ENCODE peak calls at places on chromosomes 12 and 14, in four cellular contexts. O is K562, T is lower leg skin, N is GM12891. S is an unnamed sample.

GRCh38 chr14:93765032-93765626 is 23.2 kb downstream of the PRIMA1 start:
- DNase-seq in O (no peak), T (no peak), N (no peak), S (no peak)

GRCh38 chr12:108019862-108020261 is 109.2 kb upstream of the WSCD2 start:
- DNase-seq in O (no peak), T (no peak), N (no peak), S (no peak)

GRCh38 chr14:59161571-59162175 is 26.8 kb upstream of the DAAM1 start:
- DNase-seq in O (peak; percentile 7), T (no peak), N (no peak), S (no peak)

GRCh38 chr12:111245701-111246476 is 123.0 kb downstream of the PHETA1 start:
- DNase-seq in O (no peak), T (no peak), N (no peak), S (no peak)

GRCh38 chr12:101414533-101415119 is 7.1 kb upstream of the ARL1 start:
- DNase-seq in O (peak; percentile 31), T (no peak), N (no peak), S (peak; percentile 68)

GRCh38 chr14:88550078-88550477 is 4.7 kb downstream of the PTPN21 start:
- DNase-seq in O (no peak), T (no peak), N (no peak), S (no peak)

GRCh38 chr12:116592116-116592637 is 33.0 kb downstream of the MAP1LC3B2 start:
- DNase-seq in O (no peak), T (peak; percentile 87), N (no peak), S (no peak)

GRCh38 chr12:51976376-51977160 is 25.1 kb downstream of the ACVR1B start:
- DNase-seq in O (no peak), T (no peak), N (no peak), S (no peak)

DNA sequence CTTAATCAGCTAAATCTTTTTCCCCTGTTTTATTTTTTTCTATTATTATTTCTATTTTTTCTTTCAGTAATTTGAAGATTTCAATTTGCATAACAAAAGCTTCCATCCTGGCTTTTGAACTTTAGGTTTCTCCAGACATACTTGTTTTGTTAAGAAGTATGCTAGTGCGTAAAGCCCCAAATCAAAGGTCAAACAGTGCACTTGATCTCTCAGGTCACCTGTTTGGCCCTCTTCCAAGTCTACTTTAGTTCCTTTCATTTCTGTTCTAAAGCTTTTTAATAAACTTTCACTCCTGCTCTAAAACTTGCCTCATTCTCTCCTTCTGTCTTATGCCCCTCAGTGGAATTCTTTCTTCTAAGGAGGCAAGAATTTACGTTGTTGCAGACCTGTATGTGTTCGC is 54.6 kb upstream of the ATXN7L3B start:
- DNase-seq in O (no peak), T (no peak), N (no peak), S (no peak)
- TF ChIP-seq POLR2A in O (no peak), T (no peak), N (no peak), S (no peak)

GRCh38 chr12:53046655-53047220 is 3.1 kb upstream of the TNS2 start:
- DNase-seq in O (no peak), T (peak; percentile 98), N (no peak), S (peak; percentile 59)

GRCh38 chr12:53049582-53050318 is at the start of gene TNS2:
- DNase-seq in O (peak; percentile 55), T (peak; percentile 97), N (peak; percentile 6), S (no peak)

GRCh38 chr12:53048780-53049401 is 974 bp upstream of the TNS2 start:
- DNase-seq in O (peak; percentile 38), T (peak; percentile 94), N (no peak), S (no peak)

GRCh38 chr12:53047221-53048032 is 2.4 kb upstream of the TNS2 start:
- DNase-seq in O (peak; percentile 94), T (peak; percentile 96), N (peak; percentile 81), S (peak; percentile 62)

GRCh38 chr12:53048033-53048779 is 1.7 kb upstream of the TNS2 start:
- DNase-seq in O (no peak), T (peak; percentile 92), N (no peak), S (no peak)
- TF ChIP-seq POLR2A in O (no peak), T (no peak), N (no peak), S (no peak)

GRCh38 chr14:105888151-105888550 is 361.8 kb downstream of the TMEM121 start:
- DNase-seq in O (no peak), T (peak; percentile 13), N (no peak), S (no peak)

GRCh38 chr14:105891221-105891602 is 364.8 kb downstream of the TMEM121 start:
- DNase-seq in O (peak; percentile 0), T (no peak), N (no peak), S (no peak)

GRCh38 chr14:105888784-105889665 is 362.6 kb downstream of the TMEM121 start:
- DNase-seq in O (no peak), T (peak; percentile 56), N (no peak), S (no peak)

GRCh38 chr14:105890474-105891220 is 364.3 kb downstream of the TMEM121 start:
- DNase-seq in O (peak; percentile 1), T (peak; percentile 68), N (no peak), S (no peak)

GRCh38 chr14:105889666-105890473 is 363.5 kb downstream of the TMEM121 start:
- DNase-seq in O (peak; percentile 2), T (peak; percentile 82), N (no peak), S (no peak)
- TF ChIP-seq POLR2A in O (no peak), T (no peak), N (no peak), S (peak; percentile 74)

DNA sequence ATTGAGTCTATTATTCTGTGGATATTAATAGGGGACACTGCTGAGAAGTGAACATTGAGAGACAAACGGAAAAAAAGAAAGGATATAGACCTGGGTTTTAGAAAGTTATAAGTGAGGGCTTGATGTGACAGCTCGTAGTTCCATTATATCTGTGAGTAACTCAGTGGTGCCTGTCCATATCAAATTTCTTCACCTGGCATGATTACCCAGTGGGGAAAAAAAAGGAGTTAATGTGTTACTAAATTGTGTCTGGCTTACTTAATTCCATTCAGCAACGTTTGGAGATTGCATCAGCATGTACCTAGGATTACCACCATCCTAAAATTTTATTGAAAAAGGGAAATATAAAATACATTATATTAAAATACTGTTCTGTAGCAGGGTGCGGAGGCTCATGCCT is 1249.9 kb downstream of the SLC16A7 start:
- DNase-seq in O (no peak), T (no peak), N (no peak), S (no peak)
- TF ChIP-seq POLR2A in O (no peak), T (no peak), N (no peak), S (no peak)

GRCh38 chr12:74185360-74185759 is 352.3 kb upstream of the ATXN7L3B start:
- DNase-seq in O (no peak), T (no peak), N (no peak), S (no peak)
- TF ChIP-seq POLR2A in O (no peak), T (no peak), N (no peak), S (no peak)

GRCh38 chr12:109463776-109464175 is 13.3 kb downstream of the KCTD10 start:
- DNase-seq in O (no peak), T (no peak), N (no peak), S (no peak)

GRCh38 chr12:109461049-109461845 is 15.9 kb downstream of the KCTD10 start:
- DNase-seq in O (peak; percentile 52), T (no peak), N (no peak), S (no peak)

GRCh38 chr12:109464642-109465351 is 12.3 kb downstream of the KCTD10 start:
- DNase-seq in O (no peak), T (no peak), N (no peak), S (no peak)

GRCh38 chr12:109461846-109462766 is 15.0 kb downstream of the KCTD10 start:
- DNase-seq in O (peak; percentile 34), T (peak; percentile 97), N (no peak), S (no peak)

DNA sequence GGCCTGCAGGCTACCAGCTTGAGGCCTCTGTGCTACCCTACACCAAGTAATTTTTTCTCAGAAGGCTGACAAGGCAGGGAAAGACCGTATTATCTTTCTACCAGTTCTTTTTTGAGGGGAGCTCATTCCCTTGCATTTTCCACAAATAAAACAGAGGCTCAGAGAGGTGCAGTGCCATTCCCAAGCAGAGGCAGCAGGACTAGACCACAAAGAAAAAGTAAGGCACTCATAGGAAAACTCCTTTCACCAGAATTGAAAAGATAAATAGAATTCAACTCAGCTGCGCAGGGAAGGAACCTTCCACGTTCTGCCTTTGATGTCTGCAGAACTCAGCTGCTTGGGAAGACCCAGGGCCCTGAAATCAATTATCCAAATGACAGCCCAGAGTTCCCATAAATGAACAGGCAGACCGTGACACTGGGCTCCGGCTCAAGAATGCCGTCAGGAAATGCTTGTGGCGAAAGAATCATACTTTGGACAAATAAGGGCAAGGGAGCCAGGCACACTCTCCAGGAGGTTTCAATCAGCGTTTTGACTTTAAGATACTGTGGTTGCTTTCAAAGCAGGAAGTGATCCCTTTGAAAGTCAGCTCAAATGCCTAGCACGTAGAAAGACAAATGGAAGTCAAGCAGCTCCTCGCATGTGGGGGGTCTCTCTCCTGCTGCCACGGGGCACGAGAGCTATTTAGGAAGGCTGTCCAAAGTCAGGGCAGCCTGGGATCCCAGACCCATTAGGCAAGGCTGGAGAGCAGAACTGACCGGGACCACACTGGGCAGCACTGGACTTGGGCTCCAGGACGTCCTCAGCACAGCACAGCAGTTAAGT is 14.0 kb downstream of the KCTD10 start:
- DNase-seq in O (no peak), T (peak; percentile 96), N (no peak), S (no peak)
- TF ChIP-seq POLR2A in O (no peak), T (no peak), N (no peak), S (no peak)

GRCh38 chr14:24155100-24155499 is 6.0 kb upstream of the IRF9 start:
- DNase-seq in O (no peak), T (no peak), N (no peak), S (no peak)
- TF ChIP-seq POLR2A in O (no peak), T (no peak), N (no peak), S (no peak)

S was measured in erythroblast.